ENCODE peak calls at places on chromosome 6, in nine cellular contexts. One of them, this sample, is unnamed.

GRCh38 chr6:106163966-106164877 is 78.1 kb downstream of the PRDM1 start:
- DNase-seq in A549: no peak
- DNase-seq in HepG2: no peak
- DNase-seq in K562: no peak
- DNase-seq in HCT116: no peak
- DNase-seq in GM23338: no peak
- DNase-seq in SK-N-SH: no peak
- DNase-seq in Panc1: no peak
- DNase-seq in GM12878: peak; percentile 87
- DNase-seq in this sample: peak; percentile 83

GRCh38 chr6:43733471-43734293 is 36.3 kb upstream of the VEGFA start:
- DNase-seq in A549: no peak
- DNase-seq in HepG2: no peak
- DNase-seq in K562: no peak
- DNase-seq in HCT116: no peak
- DNase-seq in GM23338: no peak
- DNase-seq in SK-N-SH: no peak
- DNase-seq in Panc1: no peak
- DNase-seq in GM12878: peak; percentile 56
- DNase-seq in this sample: no peak

GRCh38 chr6:38673397-38674165 is 29.4 kb downstream of the GLO1 start:
- DNase-seq in A549: no peak
- DNase-seq in HepG2: no peak
- DNase-seq in K562: peak; percentile 43
- DNase-seq in HCT116: no peak
- DNase-seq in GM23338: no peak
- DNase-seq in SK-N-SH: no peak
- DNase-seq in Panc1: no peak
- DNase-seq in GM12878: peak; percentile 23
- DNase-seq in this sample: peak; percentile 56

GRCh38 chr6:152727507-152727906 is 23.1 kb upstream of the VIP start:
- DNase-seq in A549: no peak
- DNase-seq in HepG2: no peak
- DNase-seq in K562: peak; percentile 3
- DNase-seq in HCT116: no peak
- DNase-seq in GM23338: peak; percentile 39
- DNase-seq in SK-N-SH: no peak
- DNase-seq in Panc1: no peak
- DNase-seq in GM12878: no peak
- DNase-seq in this sample: no peak

GRCh38 chr6:124792386-124792785 is 169.9 kb upstream of the RNF217 start:
- DNase-seq in A549: no peak
- DNase-seq in HepG2: no peak
- DNase-seq in K562: no peak
- DNase-seq in HCT116: no peak
- DNase-seq in GM23338: no peak
- DNase-seq in SK-N-SH: no peak
- DNase-seq in Panc1: no peak
- DNase-seq in GM12878: no peak
- DNase-seq in this sample: no peak

GRCh38 chr6:136753624-136754023 is 38.7 kb downstream of the MAP3K5 start:
- DNase-seq in A549: no peak
- DNase-seq in HepG2: no peak
- DNase-seq in K562: no peak
- DNase-seq in HCT116: no peak
- DNase-seq in GM23338: peak; percentile 15
- DNase-seq in SK-N-SH: no peak
- DNase-seq in Panc1: no peak
- DNase-seq in GM12878: no peak
- DNase-seq in this sample: no peak

GRCh38 chr6:33123732-33124524 is 48.1 kb downstream of the HLA-DPB1 start:
- DNase-seq in A549: peak; percentile 10
- DNase-seq in HepG2: peak; percentile 55
- DNase-seq in K562: peak; percentile 85
- DNase-seq in HCT116: peak; percentile 77
- DNase-seq in GM23338: peak; percentile 89
- DNase-seq in SK-N-SH: peak; percentile 42
- DNase-seq in Panc1: no peak
- DNase-seq in GM12878: no peak
- DNase-seq in this sample: peak; percentile 54

GRCh38 chr6:105929626-105930025 is 156.5 kb upstream of the PRDM1 start:
- DNase-seq in A549: no peak
- DNase-seq in HepG2: no peak
- DNase-seq in K562: no peak
- DNase-seq in HCT116: no peak
- DNase-seq in GM23338: no peak
- DNase-seq in SK-N-SH: no peak
- DNase-seq in Panc1: no peak
- DNase-seq in GM12878: no peak
- DNase-seq in this sample: no peak

GRCh38 chr6:157551041-157551832 is 170.2 kb downstream of the ZDHHC14 start:
- DNase-seq in A549: no peak
- DNase-seq in HepG2: no peak
- DNase-seq in K562: no peak
- DNase-seq in HCT116: peak; percentile 22
- DNase-seq in GM23338: peak; percentile 27
- DNase-seq in SK-N-SH: no peak
- DNase-seq in Panc1: no peak
- DNase-seq in GM12878: no peak
- DNase-seq in this sample: no peak

GRCh38 chr6:158095031-158095430 is 73.0 kb downstream of the SERAC1 start:
- DNase-seq in A549: no peak
- DNase-seq in HepG2: peak; percentile 19
- DNase-seq in K562: no peak
- DNase-seq in HCT116: no peak
- DNase-seq in GM23338: no peak
- DNase-seq in SK-N-SH: no peak
- DNase-seq in Panc1: no peak
- DNase-seq in GM12878: no peak
- DNase-seq in this sample: peak; percentile 70

GRCh38 chr6:22756365-22756764 is 187.0 kb downstream of the HDGFL1 start:
- DNase-seq in A549: no peak
- DNase-seq in HepG2: no peak
- DNase-seq in K562: no peak
- DNase-seq in HCT116: no peak
- DNase-seq in GM23338: no peak
- DNase-seq in SK-N-SH: no peak
- DNase-seq in Panc1: no peak
- DNase-seq in GM12878: no peak
- DNase-seq in this sample: no peak

GRCh38 chr6:47780510-47781356 is 1.1 kb upstream of the OPN5 start:
- DNase-seq in A549: peak; percentile 33
- DNase-seq in HepG2: peak; percentile 62
- DNase-seq in K562: peak; percentile 56
- DNase-seq in HCT116: peak; percentile 66
- DNase-seq in GM23338: peak; percentile 79
- DNase-seq in SK-N-SH: peak; percentile 23
- DNase-seq in Panc1: peak; percentile 76
- DNase-seq in GM12878: no peak
- DNase-seq in this sample: no peak

GRCh38 chr6:27280064-27280539 is 32.0 kb downstream of the POM121L2 start:
- DNase-seq in A549: no peak
- DNase-seq in HepG2: peak; percentile 65
- DNase-seq in K562: peak; percentile 90
- DNase-seq in HCT116: peak; percentile 45
- DNase-seq in GM23338: peak; percentile 82
- DNase-seq in SK-N-SH: peak; percentile 31
- DNase-seq in Panc1: no peak
- DNase-seq in GM12878: no peak
- DNase-seq in this sample: peak; percentile 38

DNA sequence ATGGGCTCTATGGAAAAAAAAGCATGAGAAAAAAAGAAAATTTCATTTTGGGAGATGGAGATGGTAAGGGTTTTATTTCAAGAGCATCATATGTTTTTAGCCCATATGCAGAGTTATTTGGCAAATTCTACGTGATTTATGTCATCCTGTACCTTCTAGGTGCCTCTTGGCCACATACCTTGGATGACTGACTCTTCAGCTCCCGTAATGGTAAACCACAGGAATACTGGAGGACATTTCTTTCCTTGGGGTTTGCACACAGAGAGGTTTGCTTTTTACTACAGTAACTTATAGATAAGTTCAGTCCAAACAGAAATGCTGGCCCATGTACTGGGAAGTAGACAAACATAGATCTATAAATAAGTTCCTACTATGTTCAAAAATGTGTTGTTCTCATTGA is 132.2 kb downstream of the SH3BGRL2 start:
- DNase-seq in A549: no peak
- DNase-seq in HepG2: no peak
- DNase-seq in K562: no peak
- DNase-seq in HCT116: no peak
- DNase-seq in GM23338: no peak
- DNase-seq in SK-N-SH: no peak
- DNase-seq in Panc1: no peak
- DNase-seq in GM12878: no peak
- DNase-seq in this sample: no peak
- TF ChIP-seq CTCF in A549: no peak
- TF ChIP-seq CTCF in HepG2: no peak
- TF ChIP-seq CTCF in K562: no peak
- TF ChIP-seq CTCF in HCT116: no peak
- TF ChIP-seq CTCF in GM23338: no peak
- TF ChIP-seq CTCF in SK-N-SH: no peak
- TF ChIP-seq CTCF in Panc1: no peak
- TF ChIP-seq CTCF in GM12878: no peak
- TF ChIP-seq CTCF in this sample: no peak

GRCh38 chr6:155256122-155256795 is 7.6 kb upstream of the CLDN20 start:
- DNase-seq in A549: no peak
- DNase-seq in HepG2: no peak
- DNase-seq in K562: no peak
- DNase-seq in HCT116: no peak
- DNase-seq in GM23338: no peak
- DNase-seq in SK-N-SH: no peak
- DNase-seq in Panc1: no peak
- DNase-seq in GM12878: no peak
- DNase-seq in this sample: no peak

GRCh38 chr6:155250701-155251381 is 13.0 kb upstream of the CLDN20 start:
- DNase-seq in A549: no peak
- DNase-seq in HepG2: peak; percentile 23
- DNase-seq in K562: no peak
- DNase-seq in HCT116: no peak
- DNase-seq in GM23338: no peak
- DNase-seq in SK-N-SH: no peak
- DNase-seq in Panc1: no peak
- DNase-seq in GM12878: no peak
- DNase-seq in this sample: no peak

GRCh38 chr6:155253337-155253736 is 10.5 kb upstream of the CLDN20 start:
- DNase-seq in A549: no peak
- DNase-seq in HepG2: peak; percentile 25
- DNase-seq in K562: peak; percentile 30
- DNase-seq in HCT116: no peak
- DNase-seq in GM23338: peak; percentile 54
- DNase-seq in SK-N-SH: no peak
- DNase-seq in Panc1: no peak
- DNase-seq in GM12878: no peak
- DNase-seq in this sample: no peak

GRCh38 chr6:155252581-155252980 is 11.2 kb upstream of the CLDN20 start:
- DNase-seq in A549: no peak
- DNase-seq in HepG2: no peak
- DNase-seq in K562: no peak
- DNase-seq in HCT116: no peak
- DNase-seq in GM23338: no peak
- DNase-seq in SK-N-SH: no peak
- DNase-seq in Panc1: no peak
- DNase-seq in GM12878: no peak
- DNase-seq in this sample: no peak

GRCh38 chr6:155254139-155254538 is 9.7 kb upstream of the CLDN20 start:
- DNase-seq in A549: no peak
- DNase-seq in HepG2: no peak
- DNase-seq in K562: no peak
- DNase-seq in HCT116: no peak
- DNase-seq in GM23338: no peak
- DNase-seq in SK-N-SH: no peak
- DNase-seq in Panc1: no peak
- DNase-seq in GM12878: no peak
- DNase-seq in this sample: no peak
- H3K27ac ChIP-seq in A549: no peak overlapping the region
- H3K27ac ChIP-seq in HepG2: no peak overlapping the region
- H3K27ac ChIP-seq in K562: no peak overlapping the region
- H3K27ac ChIP-seq in HCT116: no peak overlapping the region
- H3K27ac ChIP-seq in GM23338: peak overlapping the region; percentile 62
- H3K27ac ChIP-seq in SK-N-SH: no peak overlapping the region
- H3K27ac ChIP-seq in Panc1: peak overlapping the region; percentile 4
- H3K27ac ChIP-seq in GM12878: no peak overlapping the region
- H3K27ac ChIP-seq in this sample: no peak overlapping the region

GRCh38 chr6:130743175-130743574 is 84.0 kb upstream of the SMLR1 start:
- DNase-seq in A549: no peak
- DNase-seq in HepG2: peak; percentile 15
- DNase-seq in K562: no peak
- DNase-seq in HCT116: no peak
- DNase-seq in GM23338: peak; percentile 90
- DNase-seq in SK-N-SH: no peak
- DNase-seq in Panc1: no peak
- DNase-seq in GM12878: no peak
- DNase-seq in this sample: no peak

GRCh38 chr6:130742282-130742681 is 84.9 kb upstream of the SMLR1 start:
- DNase-seq in A549: no peak
- DNase-seq in HepG2: no peak
- DNase-seq in K562: no peak
- DNase-seq in HCT116: no peak
- DNase-seq in GM23338: no peak
- DNase-seq in SK-N-SH: no peak
- DNase-seq in Panc1: no peak
- DNase-seq in GM12878: no peak
- DNase-seq in this sample: no peak

GRCh38 chr6:130744601-130745382 is 82.4 kb upstream of the SMLR1 start:
- DNase-seq in A549: no peak
- DNase-seq in HepG2: no peak
- DNase-seq in K562: no peak
- DNase-seq in HCT116: no peak
- DNase-seq in GM23338: no peak
- DNase-seq in SK-N-SH: no peak
- DNase-seq in Panc1: no peak
- DNase-seq in GM12878: no peak
- DNase-seq in this sample: no peak

GRCh38 chr6:130740308-130740707 is 86.9 kb upstream of the SMLR1 start:
- DNase-seq in A549: no peak
- DNase-seq in HepG2: no peak
- DNase-seq in K562: no peak
- DNase-seq in HCT116: no peak
- DNase-seq in GM23338: no peak
- DNase-seq in SK-N-SH: no peak
- DNase-seq in Panc1: no peak
- DNase-seq in GM12878: no peak
- DNase-seq in this sample: no peak
- TF ChIP-seq REST in A549: no peak
- TF ChIP-seq REST in HepG2: no peak
- TF ChIP-seq REST in K562: no peak
- TF ChIP-seq REST in HCT116: no peak
- TF ChIP-seq REST in GM23338: no peak
- TF ChIP-seq REST in SK-N-SH: no peak
- TF ChIP-seq REST in Panc1: no peak
- TF ChIP-seq REST in GM12878: no peak
- TF ChIP-seq REST in this sample: no peak

DNA sequence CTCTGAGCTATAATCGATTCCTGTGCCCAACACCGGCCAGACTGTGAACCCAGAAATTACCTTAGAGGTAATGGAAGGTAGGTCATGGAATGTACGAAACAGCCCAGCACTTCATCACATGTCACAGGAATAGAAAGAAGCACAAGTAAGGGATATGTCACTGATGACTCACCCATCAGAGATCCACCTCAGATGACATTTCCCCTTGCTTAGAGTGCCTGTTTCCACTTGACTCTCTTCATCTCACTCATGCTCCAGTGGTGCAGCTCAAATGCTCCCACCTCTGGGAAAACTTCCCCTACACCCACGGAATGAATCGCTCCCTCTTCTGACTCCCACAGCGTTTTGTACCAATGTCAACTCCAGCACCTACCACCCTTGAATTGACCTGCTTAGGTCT is 381.6 kb upstream of the CNR1 start:
- DNase-seq in A549: no peak
- DNase-seq in HepG2: no peak
- DNase-seq in K562: no peak
- DNase-seq in HCT116: no peak
- DNase-seq in GM23338: no peak
- DNase-seq in SK-N-SH: no peak
- DNase-seq in Panc1: no peak
- DNase-seq in GM12878: no peak
- DNase-seq in this sample: no peak
- TF ChIP-seq CTCF in A549: no peak
- TF ChIP-seq CTCF in HepG2: no peak
- TF ChIP-seq CTCF in K562: no peak
- TF ChIP-seq CTCF in HCT116: no peak
- TF ChIP-seq CTCF in GM23338: no peak
- TF ChIP-seq CTCF in SK-N-SH: no peak
- TF ChIP-seq CTCF in Panc1: no peak
- TF ChIP-seq CTCF in GM12878: no peak
- TF ChIP-seq CTCF in this sample: no peak